ENCODE peak calls at places on chromosomes 4 and X, in seven cellular contexts. P, C, E, L, N, M and A are unnamed samples.

GRCh38 chrX:15269618-15270521 is at the start of gene ASB9:
- DNase-seq in M (peak), C (no peak), E (no peak), P (no peak), N (peak), L (peak), A (peak)

GRCh38 chr4:1711055-1711905 is 839 bp downstream of the SLBP start:
- DNase-seq in M (no peak), N (peak), C (no peak), L (peak), P (no peak), E (peak), A (peak)

GRCh38 chr4:80202784-80203553 is 5.7 kb downstream of the PRDM8 start:
- DNase-seq in M (no peak), N (peak), C (no peak), L (peak), P (no peak), E (peak), A (no peak)

GRCh38 chrX:152061083-152061482 is 77.3 kb downstream of the MAGEA10 start:
- DNase-seq in P (no peak), L (no peak), E (no peak), C (no peak), N (no peak), M (no peak), A (no peak)

GRCh38 chr4:89064848-89065247 is 7.9 kb upstream of the FAM13A start:
- DNase-seq in N (peak), L (no peak), M (no peak), E (no peak), C (no peak), P (no peak), A (no peak)

GRCh38 chr4:163384926-163385325 is 41.2 kb downstream of the NPY5R start:
- DNase-seq in E (no peak), M (no peak), L (no peak), P (no peak), N (no peak), C (no peak), A (no peak)

GRCh38 chr4:120927758-120928409 is 5.4 kb upstream of the PRDM5 start:
- DNase-seq in P (no peak), L (no peak), C (no peak), M (no peak), N (no peak), E (no peak), A (no peak)

GRCh38 chrX:69163936-69164741 is 1.1 kb downstream of the PJA1 start:
- DNase-seq in E (peak), P (peak), C (no peak), M (no peak), N (peak), L (peak), A (peak)

GRCh38 chrX:119981286-119982070 is 37.9 kb upstream of the NKAP start:
- DNase-seq in L (no peak), E (peak), N (peak), C (no peak), P (no peak), M (no peak), A (peak)

GRCh38 chrX:118627084-118627758 is 100.2 kb upstream of the IL13RA1 start:
- DNase-seq in N (peak), L (no peak), E (no peak), P (no peak), M (no peak), C (no peak), A (peak)

GRCh38 chr4:106627071-106627470 is 258.5 kb upstream of the GIMD1 start:
- DNase-seq in C (no peak), M (no peak), P (no peak), E (no peak), L (no peak), N (peak), A (no peak)

GRCh38 chr4:79147251-79147650 is 178.6 kb downstream of the NAA11 start:
- DNase-seq in E (no peak), C (no peak), N (peak), L (no peak), M (no peak), P (no peak), A (peak)

GRCh38 chr4:150402968-150403367 is 179.0 kb upstream of the MAB21L2 start:
- DNase-seq in M (no peak), L (peak), P (no peak), N (peak), C (peak), E (no peak), A (no peak)

GRCh38 chrX:20427173-20427770 is 160.6 kb upstream of the RPS6KA3 start:
- DNase-seq in E (no peak), M (no peak), L (no peak), P (no peak), C (no peak), N (no peak), A (no peak)

GRCh38 chr4:24794916-24795665 is at the start of gene SOD3:
- DNase-seq in M (no peak), E (no peak), P (no peak), N (peak), C (no peak), L (peak), A (no peak)